ENCODE peak calls at places on chromosome 14, in ten cellular contexts. G is A549, C is tibial nerve, B is heart right ventricle, L is right lobe of liver, O is ascending aorta, Y is astrocyte of the spinal cord, M is AG04450, K is WTC11, E is mesothelial cell of epicardium. I is an unnamed sample.

GRCh38 chr14:68226523-68226922 is 406.9 kb downstream of the RAD51B start:
- DNase-seq in Y (no peak), G (no peak), O (no peak), E (no peak), M (no peak), B (no peak), L (no peak), C (no peak), K (no peak), I (no peak)

GRCh38 chr14:50778757-50779483 is 52.0 kb downstream of the NIN start:
- DNase-seq in C (no peak), Y (no peak), L (no peak), K (no peak), B (no peak), O (no peak), E (no peak), M (no peak), G (no peak), I (peak; percentile 53)

GRCh38 chr14:50397461-50398196 is 948 bp upstream of the CDKL1 start:
- DNase-seq in C (peak; percentile 13), K (no peak), G (peak; percentile 39), L (peak; percentile 50), E (no peak), O (no peak), M (no peak), Y (peak; percentile 16), B (peak; percentile 15), I (peak; percentile 4)

GRCh38 chr14:35689000-35689460 is 120.1 kb downstream of the RALGAPA1 start:
- DNase-seq in O (no peak), L (no peak), C (no peak), B (no peak), G (no peak), Y (no peak), M (no peak), E (no peak), K (no peak), I (no peak)

GRCh38 chr14:79279645-79280399 is 931.5 kb downstream of the DIO2 start:
- DNase-seq in E (peak; percentile 20), Y (no peak), B (no peak), G (no peak), K (peak; percentile 15), M (no peak), C (no peak), O (no peak), L (no peak), I (no peak)

GRCh38 chr14:24123465-24124417 is 6.7 kb upstream of the FITM1 start:
- DNase-seq in E (no peak), O (no peak), B (no peak), G (no peak), L (no peak), C (no peak), M (no peak), Y (no peak), K (no peak), I (no peak)

GRCh38 chr14:99936056-99936455 is 129.2 kb upstream of the EVL start:
- DNase-seq in O (no peak), E (no peak), G (no peak), Y (peak; percentile 31), C (no peak), K (no peak), M (no peak), L (no peak), B (no peak), I (no peak)

GRCh38 chr14:68284333-68284732 is 464.8 kb downstream of the RAD51B start:
- DNase-seq in B (no peak), L (no peak), E (no peak), K (no peak), G (no peak), O (no peak), M (no peak), C (no peak), Y (no peak), I (no peak)

GRCh38 chr14:61106627-61107147 is 125.6 kb downstream of the SLC38A6 start:
- DNase-seq in O (no peak), M (no peak), L (no peak), G (no peak), K (no peak), C (no peak), E (no peak), B (no peak), Y (no peak), I (no peak)

GRCh38 chr14:61101803-61102548 is 120.9 kb downstream of the SLC38A6 start:
- DNase-seq in L (no peak), K (peak; percentile 34), Y (peak; percentile 67), O (no peak), G (no peak), B (no peak), C (no peak), M (no peak), E (no peak), I (peak; percentile 13)

GRCh38 chr14:61103541-61104339 is 122.7 kb downstream of the SLC38A6 start:
- DNase-seq in O (peak; percentile 50), G (peak; percentile 96), M (peak; percentile 95), K (no peak), E (no peak), L (peak; percentile 26), B (peak; percentile 45), C (peak; percentile 49), Y (peak; percentile 99), I (peak; percentile 95)

GRCh38 chr14:61102549-61103466 is 121.8 kb downstream of the SLC38A6 start:
- DNase-seq in O (no peak), M (no peak), B (no peak), K (no peak), Y (no peak), C (no peak), G (no peak), L (peak; percentile 44), E (no peak), I (no peak)

GRCh38 chr14:61104358-61104757 is 123.3 kb downstream of the SLC38A6 start:
- DNase-seq in M (no peak), E (no peak), K (no peak), G (no peak), B (no peak), Y (no peak), C (no peak), L (no peak), O (no peak), I (no peak)
- TF ChIP-seq CTCF in M (no peak), E (no peak), K (no peak), G (no peak), B (no peak), Y (no peak), C (no peak), L (no peak), O (no peak), I (no peak)

GRCh38 chr14:65170768-65171251 is 68.5 kb upstream of the MAX start:
- DNase-seq in B (peak; percentile 8), M (peak; percentile 36), K (peak; percentile 65), Y (peak; percentile 80), E (no peak), O (no peak), L (no peak), G (peak; percentile 43), C (no peak), I (peak; percentile 77)
- TF ChIP-seq CTCF in B (no peak), M (peak; percentile 58), K (no peak), Y (peak; percentile 56), E (no peak), O (no peak), L (no peak), G (peak; percentile 43), C (no peak), I (peak; percentile 41)

GRCh38 chr14:89507521-89507920 is 90.5 kb upstream of the FOXN3 start:
- DNase-seq in O (no peak), B (no peak), Y (peak; percentile 76), C (no peak), L (no peak), E (no peak), M (no peak), K (no peak), G (no peak), I (peak; percentile 72)

GRCh38 chr14:89504084-89504483 is 87.1 kb upstream of the FOXN3 start:
- DNase-seq in Y (no peak), K (no peak), G (no peak), B (no peak), E (no peak), L (no peak), O (no peak), M (no peak), C (no peak), I (peak; percentile 54)

GRCh38 chr14:89503458-89503996 is 86.5 kb upstream of the FOXN3 start:
- DNase-seq in M (no peak), Y (no peak), C (no peak), G (no peak), K (no peak), E (no peak), O (no peak), L (no peak), B (no peak), I (no peak)

GRCh38 chr14:89502966-89503365 is 85.9 kb upstream of the FOXN3 start:
- DNase-seq in O (no peak), B (no peak), M (no peak), Y (no peak), L (no peak), K (no peak), G (no peak), C (no peak), E (no peak), I (no peak)

DNA sequence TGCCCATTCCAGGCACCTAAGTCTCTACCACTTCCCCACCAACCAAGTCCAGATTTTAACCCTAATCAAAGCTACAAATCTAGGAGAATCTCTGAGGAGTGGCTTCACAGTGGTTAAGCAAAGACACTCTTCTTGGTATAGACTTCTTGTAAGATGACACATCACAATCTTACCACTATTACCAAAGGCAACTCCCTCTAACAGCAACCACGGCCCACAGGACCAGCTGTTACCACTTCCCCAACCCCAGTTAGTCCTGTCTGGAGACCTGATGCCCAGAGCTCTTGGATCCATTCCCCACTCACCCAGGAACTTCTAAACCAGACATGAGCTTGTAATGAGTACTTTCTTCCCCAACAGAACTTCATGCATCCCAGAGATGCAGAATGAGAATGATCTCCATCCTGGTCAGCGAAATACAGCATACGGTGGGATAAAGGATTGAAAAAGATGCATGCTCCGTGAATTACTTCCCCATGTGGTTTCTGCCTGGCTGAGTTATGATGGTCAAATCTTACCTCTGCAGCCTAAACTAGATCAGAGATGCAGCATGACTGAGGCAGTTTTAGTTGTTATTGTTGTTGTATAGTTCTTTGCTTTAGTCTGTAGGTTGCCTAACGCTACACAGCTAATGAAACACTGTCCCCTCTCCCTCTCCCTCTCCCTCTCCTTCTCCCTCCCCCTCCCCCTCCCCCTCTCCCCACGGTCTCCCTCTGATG is 87.7 kb upstream of the FOXN3 start:
- DNase-seq in C (no peak), K (no peak), Y (peak; percentile 82), G (no peak), O (no peak), M (no peak), E (no peak), B (peak; percentile 17), L (no peak), I (peak; percentile 73)
- TF ChIP-seq CTCF in C (no peak), K (no peak), Y (no peak), G (no peak), O (no peak), M (no peak), E (no peak), B (no peak), L (no peak), I (no peak)

GRCh38 chr14:39731912-39732311 is 299.7 kb upstream of the FBXO33 start:
- DNase-seq in O (no peak), K (peak; percentile 35), G (no peak), Y (no peak), B (no peak), E (no peak), C (no peak), L (no peak), M (no peak), I (no peak)
- TF ChIP-seq CTCF in O (no peak), K (peak; percentile 46), G (no peak), Y (peak; percentile 20), B (no peak), E (no peak), C (no peak), L (peak; percentile 10), M (no peak), I (peak; percentile 24)